ENCODE peak calls at places on chromosomes 3 and 15, in six cellular contexts. N is CD4-positive, alpha-beta T cell; L is sigmoid colon; G is endothelial cell of umbilical vein; Q is HFF-Myc; B is heart left ventricle. P is an unnamed sample.

GRCh38 chr3:165233521-165234195 is 37.5 kb upstream of the SLITRK3 start:
- DNase-seq in N (no peak), B (no peak), L (no peak), G (no peak), Q (no peak), P (no peak)

GRCh38 chr3:119731545-119732343 is 28.9 kb downstream of the CFAP91 start:
- DNase-seq in Q (no peak), B (no peak), G (peak; percentile 84), L (no peak), N (no peak), P (no peak)

GRCh38 chr15:60137711-60138396 is 133.7 kb downstream of the FOXB1 start:
- DNase-seq in L (no peak), B (no peak), N (no peak), G (no peak), Q (no peak), P (no peak)

GRCh38 chr15:40379853-40380252 is 2.7 kb upstream of the KNSTRN start:
- DNase-seq in G (peak; percentile 75), Q (peak; percentile 79), N (no peak), B (peak; percentile 80), L (peak; percentile 75), P (no peak)

GRCh38 chr15:35519536-35520149 is 26.3 kb downstream of the DPH6 start:
- DNase-seq in Q (peak; percentile 55), N (no peak), G (peak; percentile 77), L (no peak), B (no peak), P (no peak)

GRCh38 chr15:91953432-91953831 is 99.9 kb downstream of the SLCO3A1 start:
- DNase-seq in B (no peak), Q (no peak), N (no peak), L (no peak), G (no peak), P (no peak)

GRCh38 chr3:63921741-63922482 is 9.7 kb upstream of the SCAANT1 start:
- DNase-seq in N (no peak), G (no peak), B (no peak), L (no peak), Q (no peak), P (no peak)

GRCh38 chr3:185402561-185402960 is 39.6 kb downstream of the MAP3K13 start:
- DNase-seq in L (no peak), B (no peak), N (no peak), G (no peak), Q (no peak), P (no peak)

GRCh38 chr15:46277994-46278885 is 643.4 kb downstream of the SQOR start:
- DNase-seq in N (no peak), G (no peak), B (no peak), Q (no peak), L (no peak), P (no peak)

GRCh38 chr3:40574661-40575060 is 49.9 kb downstream of the ZNF621 start:
- DNase-seq in Q (no peak), G (no peak), B (no peak), N (no peak), L (no peak), P (no peak)

GRCh38 chr15:60179786-60180391 is 175.8 kb downstream of the FOXB1 start:
- DNase-seq in L (no peak), G (peak; percentile 44), N (peak; percentile 2), B (no peak), Q (peak; percentile 12), P (no peak)

GRCh38 chr3:4425707-4426106 is 41.4 kb downstream of the SUMF1 start:
- DNase-seq in G (no peak), Q (no peak), B (no peak), N (no peak), L (no peak), P (no peak)

GRCh38 chr3:10992017-10992945 is at the start of gene SLC6A1:
- DNase-seq in B (no peak), G (no peak), N (no peak), Q (no peak), L (no peak), P (no peak)

GRCh38 chr3:23479026-23479425 is 275.9 kb downstream of the UBE2E2 start:
- DNase-seq in L (no peak), N (no peak), G (no peak), Q (no peak), B (peak; percentile 37), P (no peak)

GRCh38 chr15:95134306-95135100 is 903.1 kb downstream of the MCTP2 start:
- DNase-seq in Q (no peak), L (no peak), B (no peak), G (no peak), N (no peak), P (no peak)

GRCh38 chr3:49734752-49735151 is 11.0 kb upstream of the GMPPB start:
- DNase-seq in Q (no peak), B (no peak), L (no peak), G (no peak), N (no peak), P (no peak)

GRCh38 chr3:40306336-40306735 is 3.2 kb upstream of the EIF1B start:
- DNase-seq in N (no peak), G (no peak), B (no peak), L (no peak), Q (no peak), P (no peak)

GRCh38 chr15:85339976-85340665 is 40.3 kb upstream of the AKAP13 start:
- DNase-seq in G (peak; percentile 58), B (no peak), N (no peak), L (no peak), Q (no peak), P (no peak)

GRCh38 chr3:81302045-81302444 is 459.4 kb downstream of the GBE1 start:
- DNase-seq in B (no peak), L (no peak), N (no peak), G (peak; percentile 71), Q (peak; percentile 30), P (no peak)

GRCh38 chr3:42497009-42497731 is 5.3 kb upstream of the VIPR1 start:
- DNase-seq in G (no peak), B (no peak), L (peak; percentile 24), Q (no peak), N (no peak), P (no peak)

GRCh38 chr3:187521546-187521945 is 148.6 kb downstream of the SST start:
- DNase-seq in G (no peak), Q (no peak), L (no peak), B (no peak), N (no peak), P (no peak)

GRCh38 chr15:56244237-56244810 is 645 bp upstream of the RFX7 start:
- DNase-seq in B (peak; percentile 54), Q (peak; percentile 76), L (peak; percentile 69), N (no peak), G (peak; percentile 65), P (no peak)

GRCh38 chr3:151423091-151423490 is 37.8 kb downstream of the IGSF10 start:
- DNase-seq in N (no peak), L (no peak), G (no peak), Q (no peak), B (no peak), P (no peak)

GRCh38 chr3:151428386-151428785 is 32.5 kb downstream of the IGSF10 start:
- DNase-seq in L (no peak), Q (no peak), B (no peak), G (no peak), N (no peak), P (no peak)

GRCh38 chr3:151426337-151426648 is 34.6 kb downstream of the IGSF10 start:
- DNase-seq in Q (no peak), G (no peak), B (no peak), N (no peak), L (no peak), P (no peak)

GRCh38 chr3:151421956-151422355 is 37.4 kb upstream of the P2RY12 start:
- DNase-seq in Q (no peak), L (no peak), G (no peak), B (no peak), N (no peak), P (no peak)

DNA sequence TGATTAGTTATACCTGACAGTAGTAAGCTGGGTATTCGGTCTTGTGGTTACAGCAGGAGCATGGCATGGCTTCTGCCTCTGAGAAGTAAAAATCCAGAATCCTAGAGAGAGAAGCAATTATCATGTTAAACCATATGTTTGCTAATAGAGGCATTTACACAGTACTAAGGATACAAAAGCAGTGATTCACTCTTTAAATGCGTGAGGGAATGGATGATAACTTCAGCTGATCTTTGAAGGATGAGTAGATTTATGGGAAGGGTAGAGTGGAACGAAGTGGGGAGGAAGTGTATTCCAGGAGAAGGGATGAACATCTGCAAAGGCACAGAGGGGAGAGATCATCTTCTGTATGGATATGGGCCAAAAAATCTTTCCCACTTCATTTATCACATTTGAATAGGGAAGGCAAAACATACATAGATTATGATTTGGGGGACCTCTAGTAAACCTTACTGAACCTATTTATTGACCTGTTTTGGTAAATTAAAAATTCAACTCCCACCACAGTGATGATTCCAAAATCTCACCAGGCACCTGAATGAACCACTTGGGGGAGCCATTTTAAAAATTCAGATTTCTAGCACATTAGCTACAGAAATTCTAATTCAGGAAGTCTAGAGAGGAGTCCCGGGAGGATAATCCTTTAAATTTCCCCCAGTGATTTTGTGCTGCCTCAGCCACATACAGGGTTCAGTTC is 35.1 kb downstream of the IGSF10 start:
- DNase-seq in G (no peak), L (no peak), N (no peak), Q (no peak), B (no peak), P (no peak)
- TF ChIP-seq CTCF in G (peak; percentile 11), L (no peak), N (no peak), Q (peak; percentile 24), B (no peak), P (no peak)

DNA sequence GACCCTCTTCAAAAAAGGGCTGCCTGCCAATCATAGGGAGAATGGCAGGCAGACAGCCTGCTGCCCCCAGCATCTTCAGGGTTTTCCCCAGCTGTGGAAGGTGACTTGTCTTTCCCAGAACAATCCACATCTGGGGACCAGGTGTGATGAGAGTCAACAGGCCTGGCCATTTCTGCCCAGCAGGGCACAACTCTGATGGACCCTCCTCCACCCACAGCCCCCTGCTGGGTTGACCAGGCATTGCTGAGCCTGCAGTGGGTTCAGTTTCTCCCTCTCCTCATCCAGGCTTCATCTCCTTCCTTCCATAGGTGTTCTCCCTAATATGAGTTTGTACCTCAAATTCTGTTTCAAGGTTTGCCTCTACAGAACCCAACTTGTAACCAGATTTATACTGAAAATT is 111.0 kb downstream of the MINAR1 start:
- DNase-seq in B (no peak), G (no peak), Q (no peak), L (no peak), N (no peak), P (no peak)
- TF ChIP-seq CTCF in B (no peak), G (no peak), Q (peak; percentile 22), L (no peak), N (no peak), P (no peak)

GRCh38 chr3:85110393-85110792 is 151.6 kb downstream of the CADM2 start:
- DNase-seq in G (no peak), N (no peak), L (no peak), B (no peak), Q (no peak), P (no peak)
- TF ChIP-seq CTCF in G (no peak), N (no peak), L (no peak), B (no peak), Q (no peak), P (no peak)

GRCh38 chr3:7959094-7959493 is 542.5 kb upstream of the LMCD1 start:
- DNase-seq in G (no peak), L (no peak), N (no peak), Q (no peak), B (no peak), P (no peak)

GRCh38 chr3:7960601-7961000 is 541.0 kb upstream of the LMCD1 start:
- DNase-seq in G (no peak), N (no peak), B (no peak), Q (no peak), L (no peak), P (no peak)

GRCh38 chr3:7962244-7962643 is 539.4 kb upstream of the LMCD1 start:
- DNase-seq in B (no peak), Q (no peak), G (no peak), N (no peak), L (no peak), P (no peak)

GRCh38 chr3:7964899-7965298 is 536.7 kb upstream of the LMCD1 start:
- DNase-seq in Q (no peak), L (no peak), B (no peak), G (no peak), N (no peak), P (no peak)
- TF ChIP-seq CTCF in Q (no peak), L (no peak), B (no peak), G (no peak), N (peak; percentile 18), P (no peak)

P was measured in D721Med.